ENCODE peak calls at places on chromosomes 3 and 15, in nine cellular contexts. B is HFF-Myc, P is coronary artery, Q is nephron progenitor cell, T is A549, Z is brain microvascular endothelial cell, W is dorsolateral prefrontal cortex, C is thoracic aorta, Y is omental fat pad. A is an unnamed sample.

GRCh38 chr3:113231391-113231790 is 20.0 kb downstream of the BOC start:
- DNase-seq in Q (no peak), B (no peak), C (no peak), Z (peak), W (no peak), T (no peak), Y (no peak), P (no peak), A (no peak)

GRCh38 chr15:64997911-64998310 is 8.2 kb upstream of the SPG21 start:
- DNase-seq in C (no peak), T (no peak), B (no peak), P (no peak), Y (no peak), W (no peak), Q (no peak), Z (no peak), A (no peak)

GRCh38 chr3:123706871-123707270 is 122.0 kb upstream of the HACD2 start:
- DNase-seq in Y (no peak), P (no peak), B (no peak), T (no peak), Q (no peak), W (no peak), C (no peak), Z (no peak), A (no peak)

GRCh38 chr3:11716576-11717250 is 73.0 kb upstream of the VGLL4 start:
- DNase-seq in C (no peak), Z (no peak), T (no peak), W (no peak), Y (no peak), P (no peak), B (no peak), Q (no peak), A (no peak)

GRCh38 chr3:29354894-29355293 is 74.0 kb downstream of the RBMS3 start:
- DNase-seq in P (no peak), B (no peak), Q (no peak), Y (no peak), T (no peak), W (no peak), C (no peak), Z (no peak), A (no peak)

GRCh38 chr3:171847595-171848259 is 4.6 kb downstream of the TMEM212 start:
- DNase-seq in Y (no peak), B (no peak), C (no peak), Q (no peak), Z (no peak), P (no peak), W (no peak), T (no peak), A (no peak)

GRCh38 chr3:171849632-171850323 is 6.6 kb downstream of the TMEM212 start:
- DNase-seq in T (no peak), C (no peak), P (no peak), Z (no peak), Y (no peak), W (no peak), Q (no peak), B (no peak), A (no peak)

GRCh38 chr3:73540969-73541740 is 83.6 kb downstream of the PDZRN3 start:
- DNase-seq in Z (no peak), W (no peak), P (no peak), C (no peak), Y (no peak), Q (no peak), B (no peak), T (no peak), A (no peak)

GRCh38 chr15:73794501-73795133 is 41.5 kb upstream of the INSYN1 start:
- DNase-seq in C (no peak), P (no peak), Z (peak), Q (no peak), B (no peak), Y (no peak), W (no peak), T (peak), A (no peak)

GRCh38 chr3:62445267-62445666 is 71.9 kb upstream of the FEZF2 start:
- DNase-seq in C (no peak), T (no peak), Q (no peak), Z (no peak), W (no peak), B (no peak), Y (no peak), P (no peak), A (no peak)

DNA sequence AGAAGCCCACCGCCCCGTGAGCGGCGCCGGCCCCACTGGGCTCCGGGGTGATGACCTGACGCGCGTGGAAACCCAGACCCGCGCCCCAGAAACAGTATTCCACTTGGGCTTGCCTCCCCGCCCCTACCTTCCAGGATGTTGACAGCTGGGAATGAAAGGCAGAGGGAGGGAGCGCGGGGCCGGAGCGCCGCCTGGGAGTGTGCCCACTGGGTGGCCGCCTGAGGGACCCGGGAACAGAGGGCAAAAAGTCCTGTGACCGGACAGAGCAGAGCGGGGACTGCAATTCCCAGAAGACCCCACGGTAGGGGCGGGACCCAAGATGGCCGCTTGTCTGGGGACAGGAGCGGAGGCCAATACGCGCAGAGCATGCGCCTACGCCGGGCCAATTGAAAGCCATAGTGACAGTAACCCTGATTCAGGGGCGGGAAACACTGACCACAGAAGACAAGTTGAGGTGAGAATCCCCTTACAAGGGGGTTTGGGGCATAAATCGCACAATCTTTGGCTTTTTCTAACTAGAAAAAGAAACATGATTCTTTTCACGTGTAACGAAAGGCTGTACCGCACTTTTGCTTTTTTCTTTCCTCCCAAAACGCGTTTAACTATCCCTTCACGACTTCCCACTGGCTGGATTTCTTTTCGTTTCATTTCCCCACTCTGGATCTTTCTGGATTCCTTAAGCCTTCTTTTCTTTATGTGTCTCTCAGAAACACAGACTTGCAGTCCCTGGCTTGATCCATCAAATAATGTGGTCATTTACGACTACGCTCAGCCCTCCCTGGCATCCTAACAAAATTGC is at the start of gene FHIT:
- DNase-seq in C (peak), B (peak), T (peak), Z (peak), W (peak), P (peak), Q (peak), Y (peak), A (peak)
- TF ChIP-seq CTCF in C (peak), B (no peak), T (no peak), Z (no peak), W (no peak), P (no peak), Q (no peak), Y (no peak), A (peak)

GRCh38 chr3:15983693-15984092 is 185.9 kb upstream of the ANKRD28 start:
- DNase-seq in Q (no peak), W (no peak), B (no peak), P (no peak), C (no peak), Z (no peak), T (no peak), Y (no peak), A (no peak)

GRCh38 chr3:15989419-15989818 is 185.1 kb upstream of the GALNT15 start:
- DNase-seq in Z (no peak), W (no peak), P (no peak), B (no peak), Y (no peak), C (no peak), T (no peak), Q (no peak), A (no peak)
- TF ChIP-seq CTCF in Z (peak), W (no peak), P (no peak), B (peak), Y (no peak), C (no peak), T (no peak), Q (no peak), A (peak)

GRCh38 chr3:196486263-196486662 is 17.3 kb downstream of the RNF168 start:
- DNase-seq in P (no peak), B (no peak), C (no peak), Z (no peak), Q (no peak), Y (no peak), T (no peak), W (no peak), A (no peak)
- TF ChIP-seq CTCF in P (no peak), B (peak), C (no peak), Z (peak), Q (no peak), Y (no peak), T (peak), W (no peak), A (peak)

GRCh38 chr15:51405646-51406194 is 64.3 kb downstream of the GLDN start:
- DNase-seq in B (no peak), T (no peak), W (no peak), Q (no peak), C (no peak), Y (no peak), P (no peak), Z (no peak), A (no peak)

GRCh38 chr15:51401065-51401780 is 59.8 kb downstream of the GLDN start:
- DNase-seq in B (no peak), Q (no peak), C (no peak), W (no peak), Y (no peak), P (peak), Z (no peak), T (no peak), A (no peak)

GRCh38 chr15:51403946-51404695 is 62.7 kb downstream of the GLDN start:
- DNase-seq in B (no peak), Z (no peak), Q (no peak), P (no peak), W (no peak), C (no peak), Y (no peak), T (no peak), A (no peak)

GRCh38 chr15:51401872-51402517 is 60.5 kb downstream of the GLDN start:
- DNase-seq in Y (no peak), C (no peak), B (no peak), W (no peak), P (no peak), Z (peak), T (peak), Q (peak), A (peak)

DNA sequence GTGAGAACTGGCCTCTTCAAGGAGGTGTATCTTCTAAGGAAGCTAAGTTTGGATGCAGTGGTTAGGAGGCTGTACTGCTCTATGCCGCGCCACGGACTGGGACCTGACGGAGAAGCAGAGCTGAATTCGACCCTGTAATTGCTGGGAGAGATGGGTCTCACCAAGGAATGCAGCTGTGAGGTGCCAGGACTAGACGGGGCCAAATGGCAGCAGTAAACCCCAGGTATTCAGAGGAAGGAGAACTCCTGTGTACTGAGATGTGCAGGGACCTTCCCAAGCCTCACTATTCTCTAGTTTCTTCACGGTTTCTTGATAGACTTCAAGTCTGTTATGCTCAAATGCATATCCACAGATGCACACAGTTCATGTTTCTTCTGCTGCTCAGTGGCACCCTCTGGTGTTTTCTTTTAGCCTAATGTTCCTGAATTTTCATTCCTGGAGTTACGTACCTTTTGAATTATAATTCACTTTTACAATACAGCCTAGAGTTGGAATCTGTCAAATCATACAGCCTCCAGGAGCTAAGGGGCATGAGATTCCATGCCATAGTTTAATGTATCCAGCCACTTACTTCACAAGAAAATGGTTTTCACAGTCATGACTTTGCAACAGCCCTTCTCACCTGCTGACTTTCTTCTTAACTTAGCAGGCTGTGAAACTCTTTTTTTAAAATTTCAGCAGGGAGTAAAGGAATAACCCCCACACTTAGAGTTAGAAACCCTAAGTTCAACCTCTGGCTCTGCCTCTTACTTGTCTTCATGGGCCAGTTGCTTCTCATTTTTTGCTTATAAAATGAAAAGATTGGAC is 61.8 kb downstream of the GLDN start:
- DNase-seq in P (no peak), C (no peak), Q (peak), W (no peak), Y (no peak), B (no peak), T (peak), Z (peak), A (no peak)
- TF ChIP-seq CTCF in P (peak), C (peak), Q (peak), W (peak), Y (no peak), B (peak), T (peak), Z (peak), A (peak)

DNA sequence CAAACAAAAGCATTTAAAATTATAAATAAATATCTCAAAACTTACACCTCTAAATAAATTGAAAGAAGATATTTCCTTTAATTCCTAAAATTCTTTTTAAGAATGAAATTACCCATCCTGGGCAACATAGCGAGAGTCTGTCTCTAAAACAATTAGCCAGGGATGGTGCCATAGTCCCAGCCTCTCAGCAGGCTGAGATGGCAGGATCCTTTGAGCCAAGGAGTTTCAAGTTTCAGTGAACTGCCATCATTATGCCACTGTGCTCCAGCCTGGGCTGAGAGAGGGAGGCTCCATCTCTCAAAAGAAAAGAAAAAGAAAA is 25.4 kb downstream of the AADAC start:
- DNase-seq in C (no peak), Q (no peak), Z (no peak), B (no peak), T (no peak), Y (no peak), P (no peak), W (no peak), A (no peak)
- TF ChIP-seq CTCF in C (no peak), Q (no peak), Z (no peak), B (no peak), T (no peak), Y (no peak), P (no peak), W (no peak), A (peak)